ENCODE peak calls at places on chromosomes 5 and 9, in four cellular contexts. N, E, L and C are unnamed samples.
A peak's percentile ranks its signal among the peaks of the same experiment; 100 is the strongest.

GRCh38 chr9:74726581-74726980 is 161.1 kb downstream of the TRPM6 start:
- DNase-seq in E (no peak), L (no peak), N (no peak), C (no peak)

GRCh38 chr5:139653616-139654015 is 5.5 kb downstream of the CXXC5 start:
- DNase-seq in E (no peak), L (no peak), N (no peak), C (no peak)

GRCh38 chr9:107703651-107704050 is 214.1 kb upstream of the KLF4 start:
- DNase-seq in N (no peak), E (no peak), L (no peak), C (no peak)

GRCh38 chr9:75892168-75892901 is 1.9 kb downstream of the PCSK5 start:
- DNase-seq in N (peak; percentile 59), E (peak; percentile 70), L (peak; percentile 14), C (no peak)

GRCh38 chr9:126860077-126860756 is at the start of gene ZBTB34:
- DNase-seq in N (peak; percentile 83), E (peak; percentile 93), L (peak; percentile 96), C (peak; percentile 82)

GRCh38 chr9:127356906-127357305 is 40.1 kb upstream of the SLC2A8 start:
- DNase-seq in N (no peak), E (no peak), L (no peak), C (no peak)

GRCh38 chr9:115209601-115210306 is 91.8 kb upstream of the TNC start:
- DNase-seq in E (no peak), L (no peak), N (no peak), C (no peak)

GRCh38 chr9:70081120-70081495 is 37.5 kb downstream of the MAMDC2 start:
- DNase-seq in L (no peak), N (no peak), E (no peak), C (no peak)

GRCh38 chr9:22047596-22047995 is 38.5 kb upstream of the CDKN2B start:
- DNase-seq in N (no peak), L (no peak), E (no peak), C (no peak)

GRCh38 chr9:133304158-133304470 is 29.1 kb upstream of the ABO start:
- DNase-seq in L (no peak), E (no peak), N (no peak), C (no peak)

GRCh38 chr5:23071682-23072081 is 218.5 kb upstream of the CDH12 start:
- DNase-seq in E (no peak), N (no peak), L (no peak), C (no peak)

GRCh38 chr9:97372580-97372979 is 39.3 kb upstream of the TDRD7 start:
- DNase-seq in N (no peak), L (no peak), E (no peak), C (no peak)

GRCh38 chr5:137453476-137454080 is 45.5 kb downstream of the SPOCK1 start:
- DNase-seq in E (no peak), N (no peak), L (no peak), C (peak; percentile 9)

GRCh38 chr5:181060924-181061323 is 20.9 kb downstream of the BTNL9 start:
- DNase-seq in E (no peak), L (no peak), N (no peak), C (no peak)

GRCh38 chr9:6703898-6704639 is 53.7 kb upstream of the KDM4C start:
- DNase-seq in L (peak; percentile 97), E (peak; percentile 94), N (peak; percentile 91), C (no peak)

GRCh38 chr9:124764774-124765438 is 6.2 kb downstream of the NR6A1 start:
- DNase-seq in N (no peak), L (no peak), E (no peak), C (peak; percentile 25)

GRCh38 chr9:1269533-1270315 is 219.6 kb downstream of the DMRT2 start:
- DNase-seq in L (no peak), E (no peak), N (no peak), C (no peak)

GRCh38 chr5:21152611-21153010 is 1164.6 kb upstream of the CDH18 start:
- DNase-seq in L (no peak), N (no peak), E (no peak), C (no peak)

GRCh38 chr5:172716796-172717313 is 54.1 kb downstream of the DUSP1 start:
- DNase-seq in L (peak; percentile 82), E (peak; percentile 93), N (peak; percentile 88), C (peak; percentile 76)

GRCh38 chr5:172717481-172718195 is 53.4 kb downstream of the DUSP1 start:
- DNase-seq in N (no peak), L (no peak), E (no peak), C (no peak)

GRCh38 chr5:172718527-172719114 is 52.4 kb downstream of the DUSP1 start:
- DNase-seq in L (no peak), N (no peak), E (no peak), C (no peak)

GRCh38 chr5:172720655-172721054 is 50.3 kb downstream of the DUSP1 start:
- DNase-seq in L (no peak), E (no peak), N (no peak), C (no peak)

DNA sequence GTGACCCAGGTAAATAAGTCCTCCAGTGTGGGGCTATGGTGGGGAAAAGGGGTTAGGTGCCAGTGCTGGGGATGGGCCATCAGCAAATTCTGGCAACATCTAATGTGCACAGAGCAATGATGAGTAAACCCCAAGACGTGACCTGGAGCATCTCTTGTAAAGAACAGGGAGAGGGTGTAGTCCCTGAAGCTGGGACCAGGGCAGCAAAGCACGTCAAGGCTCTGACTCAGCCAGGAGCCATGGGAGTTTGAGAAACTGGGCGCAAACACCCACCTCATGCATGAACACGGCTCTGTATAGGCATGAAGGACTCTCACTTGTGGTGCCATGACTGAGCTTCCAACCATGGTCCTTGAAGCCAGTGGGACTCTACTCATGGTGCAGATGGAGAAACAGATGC is 51.8 kb downstream of the DUSP1 start:
- DNase-seq in L (no peak), N (no peak), E (no peak), C (no peak)
- TF ChIP-seq TEAD4 in L (no peak), N (no peak), E (no peak), C (no peak)

DNA sequence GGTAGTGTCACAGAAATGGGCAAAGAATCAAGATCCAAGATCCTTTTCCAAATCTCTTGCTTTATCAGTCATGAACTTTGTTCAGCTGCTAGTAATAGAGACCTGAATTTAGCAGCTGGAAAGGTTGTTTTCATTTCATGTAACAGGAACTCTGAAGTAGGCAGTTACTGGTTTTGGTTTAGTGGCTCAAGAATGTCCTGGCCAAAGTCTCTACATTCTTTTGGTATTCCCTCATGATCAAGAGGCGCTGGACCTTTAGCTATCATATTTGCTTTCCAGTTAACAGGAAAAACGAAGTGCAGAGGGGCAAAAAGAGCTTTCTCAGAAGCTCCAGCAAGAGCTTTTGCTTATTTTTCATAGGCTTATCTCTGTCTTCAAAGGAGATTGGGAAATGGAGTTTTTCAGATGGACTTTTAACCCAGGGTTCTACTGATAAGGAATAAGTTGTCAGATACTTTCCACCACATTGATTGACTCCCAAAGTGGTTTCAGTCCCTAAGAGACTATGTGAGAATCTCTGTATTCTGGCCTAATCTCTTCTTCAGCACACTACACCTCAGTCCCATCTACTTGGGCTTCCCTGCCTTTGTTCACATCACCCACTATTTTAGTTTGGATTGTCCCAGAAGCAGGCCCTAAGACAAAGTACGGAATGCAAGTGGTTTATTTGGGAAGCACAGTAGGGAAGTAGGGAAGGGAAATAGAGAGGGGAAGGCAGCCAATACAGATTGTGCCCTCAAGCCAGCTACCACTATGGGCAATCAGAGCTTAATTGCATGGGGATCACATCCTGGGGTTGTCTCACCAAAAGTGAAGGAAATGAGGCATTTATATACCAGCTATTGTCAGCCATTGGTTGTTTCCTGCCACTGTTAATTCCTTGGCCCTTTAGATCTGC is 359.3 kb downstream of the LRRC70 start:
- DNase-seq in E (no peak), N (no peak), L (no peak), C (no peak)
- TF ChIP-seq TEAD4 in E (no peak), N (no peak), L (peak; percentile 75), C (no peak)

GRCh38 chr5:123814796-123815479 is 303.0 kb downstream of the CSNK1G3 start:
- DNase-seq in N (no peak), L (peak; percentile 6), E (no peak), C (no peak)
- TF ChIP-seq TEAD4 in N (no peak), L (peak; percentile 41), E (no peak), C (no peak)

DNA sequence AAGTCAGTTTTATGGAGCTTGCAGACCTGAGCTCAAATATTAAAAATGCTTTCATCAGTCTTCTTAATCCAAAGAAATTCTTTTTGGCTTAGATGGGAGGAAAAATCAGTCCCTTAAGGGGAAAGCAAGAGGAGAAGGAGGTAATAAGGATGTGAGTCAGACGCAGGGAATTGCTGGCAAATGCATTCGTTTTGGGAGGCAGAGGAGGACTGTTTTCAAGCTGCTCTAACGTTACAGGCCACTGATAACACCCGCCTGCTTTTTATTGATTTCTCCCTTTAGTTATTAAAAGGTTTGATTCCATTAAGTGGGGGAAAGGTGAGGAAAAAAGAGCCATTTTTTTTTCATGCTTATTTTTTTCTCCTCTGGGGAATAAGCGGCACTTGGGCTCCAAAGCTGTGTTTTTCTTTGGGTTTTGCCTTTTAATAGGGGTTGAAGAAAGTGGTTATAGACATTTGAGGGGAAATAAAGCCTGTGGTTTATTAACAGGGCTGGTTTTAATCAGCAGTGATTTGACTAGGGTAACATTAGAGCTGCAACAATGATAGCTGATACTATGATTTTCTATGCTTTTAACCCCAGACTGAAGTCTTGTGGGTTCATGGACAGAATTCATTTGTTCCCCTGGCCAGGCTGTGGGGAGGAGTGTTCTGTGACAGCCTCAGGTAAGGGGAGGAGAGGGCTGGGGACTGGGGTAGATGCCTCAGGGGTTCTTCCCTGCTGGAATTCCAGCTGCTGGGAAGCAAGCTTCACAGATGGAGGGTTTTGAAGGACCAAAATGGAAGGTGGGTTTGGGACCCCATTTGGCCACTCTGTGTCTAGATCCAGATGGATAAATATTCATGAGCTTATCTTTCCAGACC is 225.2 kb downstream of the GAS1 start:
- DNase-seq in N (no peak), L (no peak), E (no peak), C (no peak)
- TF ChIP-seq TEAD4 in N (no peak), L (peak; percentile 53), E (no peak), C (no peak)

GRCh38 chr5:55072668-55073067 is 29.8 kb upstream of the GZMA start:
- DNase-seq in L (no peak), N (no peak), E (no peak), C (no peak)
- TF ChIP-seq TEAD4 in L (no peak), N (no peak), E (no peak), C (no peak)